ENCODE peak calls at places on chromosomes 13 and 19, in five cellular contexts. One of them, this sample, is unnamed.

GRCh38 chr19:46392252-46392801 is 21.0 kb downstream of the CCDC8 start:
- DNase-seq in adrenal gland: no peak
- DNase-seq in thoracic aorta: no peak
- DNase-seq in foreskin fibroblast: peak
- DNase-seq in left ventricle myocardium inferior: no peak
- DNase-seq in this sample: no peak

GRCh38 chr19:50043967-50044366 is 18.2 kb downstream of the ZNF473 start:
- DNase-seq in adrenal gland: no peak
- DNase-seq in thoracic aorta: no peak
- DNase-seq in foreskin fibroblast: no peak
- DNase-seq in left ventricle myocardium inferior: no peak
- DNase-seq in this sample: no peak

GRCh38 chr19:3586124-3586626 is 897 bp downstream of the GIPC3 start:
- DNase-seq in adrenal gland: no peak
- DNase-seq in thoracic aorta: no peak
- DNase-seq in foreskin fibroblast: no peak
- DNase-seq in left ventricle myocardium inferior: no peak
- DNase-seq in this sample: no peak

GRCh38 chr19:44777715-44778347 is at the start of gene CBLC:
- DNase-seq in adrenal gland: no peak
- DNase-seq in thoracic aorta: no peak
- DNase-seq in foreskin fibroblast: no peak
- DNase-seq in left ventricle myocardium inferior: no peak
- DNase-seq in this sample: no peak

GRCh38 chr13:40187836-40188591 is 478.4 kb downstream of the FOXO1 start:
- DNase-seq in adrenal gland: no peak
- DNase-seq in thoracic aorta: no peak
- DNase-seq in foreskin fibroblast: no peak
- DNase-seq in left ventricle myocardium inferior: no peak
- DNase-seq in this sample: no peak

GRCh38 chr19:7856679-7857663 is 17.2 kb downstream of the PRR36 start:
- DNase-seq in adrenal gland: no peak
- DNase-seq in thoracic aorta: no peak
- DNase-seq in foreskin fibroblast: no peak
- DNase-seq in left ventricle myocardium inferior: no peak
- DNase-seq in this sample: no peak

GRCh38 chr13:30126903-30127428 is 180.4 kb downstream of the KATNAL1 start:
- DNase-seq in adrenal gland: no peak
- DNase-seq in thoracic aorta: no peak
- DNase-seq in foreskin fibroblast: peak
- DNase-seq in left ventricle myocardium inferior: no peak
- DNase-seq in this sample: no peak

GRCh38 chr19:6023936-6024335 is 46.0 kb upstream of the RANBP3 start:
- DNase-seq in adrenal gland: no peak
- DNase-seq in thoracic aorta: no peak
- DNase-seq in foreskin fibroblast: no peak
- DNase-seq in left ventricle myocardium inferior: no peak
- DNase-seq in this sample: no peak

GRCh38 chr13:74132152-74132767 is 1.9 kb downstream of the KLF12 start:
- DNase-seq in adrenal gland: no peak
- DNase-seq in thoracic aorta: no peak
- DNase-seq in foreskin fibroblast: peak
- DNase-seq in left ventricle myocardium inferior: no peak
- DNase-seq in this sample: no peak

DNA sequence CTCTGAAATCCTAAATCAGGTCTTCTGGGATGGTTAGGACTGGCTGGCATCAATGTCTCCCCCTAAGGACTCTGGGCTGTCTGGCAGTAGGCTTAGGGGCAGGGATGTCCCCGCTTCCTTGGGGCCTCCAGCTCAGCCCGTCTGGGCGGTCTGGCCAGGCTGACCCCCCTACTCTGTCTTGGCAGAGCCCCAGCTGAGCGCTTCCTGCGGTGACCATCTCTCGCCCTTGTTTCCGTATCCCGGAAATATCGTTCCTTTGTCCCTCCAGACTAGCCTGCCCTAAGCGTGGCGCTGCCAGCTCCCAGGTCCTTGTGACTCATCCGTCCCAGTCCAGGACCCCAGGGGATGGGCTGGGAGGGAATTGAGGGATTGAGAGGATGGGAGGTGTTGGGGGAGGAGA is 11.3 kb downstream of the GTPBP3 start:
- DNase-seq in adrenal gland: peak
- DNase-seq in thoracic aorta: peak
- DNase-seq in foreskin fibroblast: peak
- DNase-seq in left ventricle myocardium inferior: peak
- DNase-seq in this sample: no peak
- TF ChIP-seq CTCF in adrenal gland: no peak
- TF ChIP-seq CTCF in thoracic aorta: no peak
- TF ChIP-seq CTCF in foreskin fibroblast: no peak
- TF ChIP-seq CTCF in left ventricle myocardium inferior: no peak
- TF ChIP-seq CTCF in this sample: no peak

GRCh38 chr13:45403081-45403480 is 15.1 kb downstream of the SLC25A30 start:
- DNase-seq in adrenal gland: no peak
- DNase-seq in thoracic aorta: no peak
- DNase-seq in foreskin fibroblast: no peak
- DNase-seq in left ventricle myocardium inferior: no peak
- DNase-seq in this sample: no peak
- TF ChIP-seq CTCF in adrenal gland: no peak
- TF ChIP-seq CTCF in thoracic aorta: no peak
- TF ChIP-seq CTCF in foreskin fibroblast: no peak
- TF ChIP-seq CTCF in left ventricle myocardium inferior: no peak
- TF ChIP-seq CTCF in this sample: no peak

GRCh38 chr19:41364546-41365391 is 820 bp upstream of the B9D2 start:
- DNase-seq in adrenal gland: no peak
- DNase-seq in thoracic aorta: no peak
- DNase-seq in foreskin fibroblast: peak
- DNase-seq in left ventricle myocardium inferior: no peak
- DNase-seq in this sample: no peak

GRCh38 chr19:41363371-41363752 is 587 bp downstream of the B9D2 start:
- DNase-seq in adrenal gland: no peak
- DNase-seq in thoracic aorta: no peak
- DNase-seq in foreskin fibroblast: no peak
- DNase-seq in left ventricle myocardium inferior: no peak
- DNase-seq in this sample: no peak

GRCh38 chr19:41363753-41364545 is at the start of gene B9D2:
- DNase-seq in adrenal gland: peak
- DNase-seq in thoracic aorta: peak
- DNase-seq in foreskin fibroblast: peak
- DNase-seq in left ventricle myocardium inferior: peak
- DNase-seq in this sample: peak

GRCh38 chr19:41367848-41368301 is 3.9 kb upstream of the B9D2 start:
- DNase-seq in adrenal gland: no peak
- DNase-seq in thoracic aorta: no peak
- DNase-seq in foreskin fibroblast: peak
- DNase-seq in left ventricle myocardium inferior: no peak
- DNase-seq in this sample: peak

DNA sequence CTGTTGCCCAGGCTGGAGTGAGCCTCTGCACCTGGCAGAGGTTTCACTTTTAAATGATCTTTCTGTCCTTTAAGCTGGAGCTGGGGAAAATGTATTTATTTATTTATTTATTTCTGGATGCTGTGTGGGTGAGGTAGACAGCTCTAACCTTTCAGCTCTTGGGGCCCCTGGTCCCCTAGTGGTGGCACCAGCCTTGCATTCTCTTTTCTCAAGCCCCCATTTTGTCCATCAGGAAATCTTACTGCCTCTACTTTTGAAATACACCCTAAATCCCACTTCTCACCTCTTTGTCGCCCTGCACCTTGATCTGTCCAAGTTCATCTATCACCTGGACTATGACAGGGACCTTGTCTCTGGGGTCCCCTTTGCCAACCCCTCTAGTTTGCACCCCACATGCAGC is 2.1 kb upstream of the B9D2 start:
- DNase-seq in adrenal gland: no peak
- DNase-seq in thoracic aorta: no peak
- DNase-seq in foreskin fibroblast: no peak
- DNase-seq in left ventricle myocardium inferior: no peak
- DNase-seq in this sample: no peak
- TF ChIP-seq CTCF in adrenal gland: no peak
- TF ChIP-seq CTCF in thoracic aorta: no peak
- TF ChIP-seq CTCF in foreskin fibroblast: no peak
- TF ChIP-seq CTCF in left ventricle myocardium inferior: no peak
- TF ChIP-seq CTCF in this sample: no peak

GRCh38 chr13:97346097-97346496 is 87.9 kb upstream of the RAP2A start:
- DNase-seq in adrenal gland: no peak
- DNase-seq in thoracic aorta: no peak
- DNase-seq in foreskin fibroblast: no peak
- DNase-seq in left ventricle myocardium inferior: no peak
- DNase-seq in this sample: no peak

GRCh38 chr13:97348569-97349100 is 85.3 kb upstream of the RAP2A start:
- DNase-seq in adrenal gland: no peak
- DNase-seq in thoracic aorta: no peak
- DNase-seq in foreskin fibroblast: no peak
- DNase-seq in left ventricle myocardium inferior: no peak
- DNase-seq in this sample: no peak

GRCh38 chr13:97346561-97347254 is 87.3 kb upstream of the RAP2A start:
- DNase-seq in adrenal gland: no peak
- DNase-seq in thoracic aorta: no peak
- DNase-seq in foreskin fibroblast: no peak
- DNase-seq in left ventricle myocardium inferior: no peak
- DNase-seq in this sample: no peak

GRCh38 chr13:97344250-97345175 is 89.5 kb upstream of the RAP2A start:
- DNase-seq in adrenal gland: peak
- DNase-seq in thoracic aorta: no peak
- DNase-seq in foreskin fibroblast: peak
- DNase-seq in left ventricle myocardium inferior: peak
- DNase-seq in this sample: no peak

DNA sequence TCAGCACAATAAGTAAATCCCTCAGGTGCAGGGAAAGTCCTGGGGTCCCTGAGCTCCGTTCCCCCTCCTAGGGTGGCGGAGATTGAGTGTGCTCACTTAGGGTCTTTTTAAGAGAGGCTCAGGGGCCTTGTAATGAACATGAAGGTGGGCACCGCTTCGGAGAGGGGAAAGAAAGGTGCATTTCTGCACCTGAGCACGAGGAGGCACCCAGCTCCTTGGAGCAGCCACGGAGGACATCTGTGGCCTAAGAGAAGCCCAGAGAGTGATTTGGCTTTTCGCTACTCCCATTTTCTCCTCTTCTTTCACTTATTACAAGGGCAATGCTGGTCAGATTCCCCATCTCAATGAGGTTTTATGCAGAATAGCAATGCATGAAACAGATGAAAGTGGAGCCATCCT is 86.7 kb upstream of the RAP2A start:
- DNase-seq in adrenal gland: no peak
- DNase-seq in thoracic aorta: no peak
- DNase-seq in foreskin fibroblast: no peak
- DNase-seq in left ventricle myocardium inferior: no peak
- DNase-seq in this sample: no peak
- TF ChIP-seq CTCF in adrenal gland: no peak
- TF ChIP-seq CTCF in thoracic aorta: no peak
- TF ChIP-seq CTCF in foreskin fibroblast: no peak
- TF ChIP-seq CTCF in left ventricle myocardium inferior: no peak
- TF ChIP-seq CTCF in this sample: no peak

DNA sequence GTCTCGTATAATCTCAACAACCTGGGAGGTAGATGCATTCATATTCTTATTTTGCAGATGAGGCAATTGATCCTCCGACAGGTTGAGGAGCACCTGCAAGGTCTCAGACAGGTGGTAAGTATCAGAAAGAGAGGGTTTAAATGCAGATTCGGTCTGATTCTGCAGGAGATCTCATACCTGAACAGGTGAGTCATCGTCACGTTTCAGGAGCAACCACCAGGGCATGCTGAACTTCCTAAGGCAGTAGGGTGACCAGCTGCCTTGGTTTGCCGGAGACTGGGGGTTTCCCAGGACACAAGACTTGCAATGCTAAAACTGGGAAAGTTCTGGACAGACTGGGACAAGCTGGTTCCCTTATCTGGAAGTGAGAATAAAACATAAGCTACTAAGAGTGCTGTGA is 68.8 kb upstream of the TSHZ3 start:
- DNase-seq in adrenal gland: no peak
- DNase-seq in thoracic aorta: no peak
- DNase-seq in foreskin fibroblast: no peak
- DNase-seq in left ventricle myocardium inferior: no peak
- DNase-seq in this sample: no peak
- TF ChIP-seq CTCF in adrenal gland: no peak
- TF ChIP-seq CTCF in thoracic aorta: no peak
- TF ChIP-seq CTCF in foreskin fibroblast: no peak
- TF ChIP-seq CTCF in left ventricle myocardium inferior: no peak
- TF ChIP-seq CTCF in this sample: no peak

GRCh38 chr19:42281175-42282035 is 12.4 kb downstream of the CIC start:
- DNase-seq in adrenal gland: peak
- DNase-seq in thoracic aorta: no peak
- DNase-seq in foreskin fibroblast: peak
- DNase-seq in left ventricle myocardium inferior: peak
- DNase-seq in this sample: no peak
- TF ChIP-seq CTCF in adrenal gland: no peak
- TF ChIP-seq CTCF in thoracic aorta: no peak
- TF ChIP-seq CTCF in foreskin fibroblast: no peak
- TF ChIP-seq CTCF in left ventricle myocardium inferior: peak
- TF ChIP-seq CTCF in this sample: no peak

GRCh38 chr13:96542986-96543385 is 451.3 kb downstream of the OXGR1 start:
- DNase-seq in adrenal gland: no peak
- DNase-seq in thoracic aorta: no peak
- DNase-seq in foreskin fibroblast: no peak
- DNase-seq in left ventricle myocardium inferior: no peak
- DNase-seq in this sample: no peak

GRCh38 chr13:96540656-96541055 is 450.7 kb downstream of the HS6ST3 start:
- DNase-seq in adrenal gland: no peak
- DNase-seq in thoracic aorta: no peak
- DNase-seq in foreskin fibroblast: no peak
- DNase-seq in left ventricle myocardium inferior: no peak
- DNase-seq in this sample: no peak

GRCh38 chr13:96544965-96545364 is 449.3 kb downstream of the OXGR1 start:
- DNase-seq in adrenal gland: no peak
- DNase-seq in thoracic aorta: no peak
- DNase-seq in foreskin fibroblast: no peak
- DNase-seq in left ventricle myocardium inferior: no peak
- DNase-seq in this sample: no peak

GRCh38 chr13:96539791-96540190 is 449.9 kb downstream of the HS6ST3 start:
- DNase-seq in adrenal gland: no peak
- DNase-seq in thoracic aorta: no peak
- DNase-seq in foreskin fibroblast: no peak
- DNase-seq in left ventricle myocardium inferior: no peak
- DNase-seq in this sample: no peak
- TF ChIP-seq CTCF in adrenal gland: no peak
- TF ChIP-seq CTCF in thoracic aorta: no peak
- TF ChIP-seq CTCF in foreskin fibroblast: no peak
- TF ChIP-seq CTCF in left ventricle myocardium inferior: no peak
- TF ChIP-seq CTCF in this sample: no peak

GRCh38 chr19:2056810-2057192 is 5.8 kb upstream of the MKNK2 start:
- DNase-seq in adrenal gland: no peak
- DNase-seq in thoracic aorta: no peak
- DNase-seq in foreskin fibroblast: no peak
- DNase-seq in left ventricle myocardium inferior: no peak
- DNase-seq in this sample: no peak
- TF ChIP-seq CTCF in adrenal gland: no peak
- TF ChIP-seq CTCF in thoracic aorta: no peak
- TF ChIP-seq CTCF in foreskin fibroblast: no peak
- TF ChIP-seq CTCF in left ventricle myocardium inferior: no peak
- TF ChIP-seq CTCF in this sample: no peak

GRCh38 chr13:79973533-79973963 is 367.4 kb downstream of the SPRY2 start:
- DNase-seq in adrenal gland: no peak
- DNase-seq in thoracic aorta: no peak
- DNase-seq in foreskin fibroblast: no peak
- DNase-seq in left ventricle myocardium inferior: peak
- DNase-seq in this sample: no peak
- TF ChIP-seq CTCF in adrenal gland: peak
- TF ChIP-seq CTCF in thoracic aorta: peak
- TF ChIP-seq CTCF in foreskin fibroblast: peak
- TF ChIP-seq CTCF in left ventricle myocardium inferior: peak
- TF ChIP-seq CTCF in this sample: peak

This sample was measured in AG09319.